ENCODE peak calls at places on chromosome 10, in eight cellular contexts. One of them, this sample, is unnamed.

GRCh38 chr10:92064506-92064905 is 140.9 kb downstream of the BTAF1 start:
- DNase-seq in OCI-LY7: no peak
- DNase-seq in hepatocyte: no peak
- DNase-seq in neural progenitor cell: no peak
- DNase-seq in MM.1S: no peak
- DNase-seq in SK-N-SH: no peak
- DNase-seq in HCT116: no peak
- DNase-seq in GM23338: no peak
- DNase-seq in this sample: no peak

GRCh38 chr10:131885391-131886165 is 15.2 kb upstream of the PPP2R2D start:
- DNase-seq in HCT116: no peak
- DNase-seq in neural progenitor cell: peak
- DNase-seq in MM.1S: peak
- DNase-seq in SK-N-SH: peak
- DNase-seq in OCI-LY7: peak
- DNase-seq in hepatocyte: peak
- DNase-seq in GM23338: peak
- DNase-seq in this sample: peak

GRCh38 chr10:47278152-47278473 is 21.9 kb upstream of the GDF10 start:
- DNase-seq in OCI-LY7: no peak
- DNase-seq in MM.1S: no peak
- DNase-seq in GM23338: no peak
- DNase-seq in SK-N-SH: no peak
- DNase-seq in neural progenitor cell: no peak
- DNase-seq in HCT116: no peak
- DNase-seq in hepatocyte: no peak
- DNase-seq in this sample: no peak

GRCh38 chr10:3723706-3724225 is 61.2 kb downstream of the KLF6 start:
- DNase-seq in MM.1S: no peak
- DNase-seq in GM23338: no peak
- DNase-seq in neural progenitor cell: no peak
- DNase-seq in OCI-LY7: no peak
- DNase-seq in HCT116: no peak
- DNase-seq in hepatocyte: no peak
- DNase-seq in SK-N-SH: no peak
- DNase-seq in this sample: no peak

GRCh38 chr10:68435803-68436202 is 28.7 kb upstream of the RUFY2 start:
- DNase-seq in HCT116: no peak
- DNase-seq in SK-N-SH: no peak
- DNase-seq in MM.1S: no peak
- DNase-seq in GM23338: no peak
- DNase-seq in hepatocyte: no peak
- DNase-seq in neural progenitor cell: no peak
- DNase-seq in OCI-LY7: no peak
- DNase-seq in this sample: no peak

GRCh38 chr10:98028168-98028770 is 2.2 kb downstream of the CRTAC1 start:
- DNase-seq in OCI-LY7: peak
- DNase-seq in HCT116: peak
- DNase-seq in MM.1S: peak
- DNase-seq in hepatocyte: peak
- DNase-seq in GM23338: peak
- DNase-seq in neural progenitor cell: peak
- DNase-seq in SK-N-SH: peak
- DNase-seq in this sample: peak

GRCh38 chr10:102714621-102715455 is at the start of gene SFXN2:
- DNase-seq in neural progenitor cell: peak
- DNase-seq in HCT116: no peak
- DNase-seq in SK-N-SH: no peak
- DNase-seq in GM23338: peak
- DNase-seq in MM.1S: peak
- DNase-seq in OCI-LY7: peak
- DNase-seq in hepatocyte: peak
- DNase-seq in this sample: peak

GRCh38 chr10:121236621-121237020 is 361.6 kb downstream of the FGFR2 start:
- DNase-seq in hepatocyte: no peak
- DNase-seq in OCI-LY7: no peak
- DNase-seq in GM23338: no peak
- DNase-seq in SK-N-SH: no peak
- DNase-seq in HCT116: peak
- DNase-seq in MM.1S: no peak
- DNase-seq in neural progenitor cell: no peak
- DNase-seq in this sample: no peak

GRCh38 chr10:48236199-48236621 is 38.3 kb downstream of the FRMPD2 start:
- DNase-seq in MM.1S: no peak
- DNase-seq in OCI-LY7: no peak
- DNase-seq in SK-N-SH: no peak
- DNase-seq in HCT116: no peak
- DNase-seq in neural progenitor cell: no peak
- DNase-seq in hepatocyte: no peak
- DNase-seq in GM23338: no peak
- DNase-seq in this sample: no peak

GRCh38 chr10:9075420-9075819 is 1020.9 kb downstream of the GATA3 start:
- DNase-seq in SK-N-SH: peak
- DNase-seq in MM.1S: no peak
- DNase-seq in neural progenitor cell: no peak
- DNase-seq in OCI-LY7: no peak
- DNase-seq in HCT116: no peak
- DNase-seq in hepatocyte: no peak
- DNase-seq in GM23338: no peak
- DNase-seq in this sample: peak

DNA sequence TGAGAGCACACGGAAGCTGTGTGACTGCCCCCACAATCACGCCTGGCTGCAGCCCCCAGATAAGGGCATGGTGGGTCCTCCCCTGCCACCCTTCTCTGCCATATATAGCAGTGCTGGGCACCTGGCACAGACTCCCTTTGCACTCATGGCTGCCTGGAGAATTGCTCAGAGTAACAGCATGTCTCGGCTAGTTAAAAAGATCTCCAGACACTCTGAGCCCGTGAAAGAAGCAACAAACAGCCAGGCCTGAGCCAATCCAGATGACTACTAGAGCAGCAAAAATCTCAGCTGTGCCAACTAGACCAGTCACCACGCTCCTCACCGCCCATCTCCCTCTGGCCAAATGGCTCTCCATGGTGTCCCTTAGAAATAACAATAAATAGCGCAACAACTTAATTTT is 71.3 kb downstream of the PARD3 start:
- DNase-seq in GM23338: no peak
- DNase-seq in HCT116: no peak
- DNase-seq in MM.1S: no peak
- DNase-seq in neural progenitor cell: no peak
- DNase-seq in OCI-LY7: no peak
- DNase-seq in hepatocyte: no peak
- DNase-seq in SK-N-SH: peak
- DNase-seq in this sample: no peak
- TF ChIP-seq EZH2phosphoT487 in GM23338: no peak
- TF ChIP-seq EZH2phosphoT487 in HCT116: no peak
- TF ChIP-seq EZH2phosphoT487 in MM.1S: no peak
- TF ChIP-seq EZH2phosphoT487 in neural progenitor cell: no peak
- TF ChIP-seq EZH2phosphoT487 in OCI-LY7: no peak
- TF ChIP-seq EZH2phosphoT487 in hepatocyte: no peak
- TF ChIP-seq EZH2phosphoT487 in SK-N-SH: no peak
- TF ChIP-seq EZH2phosphoT487 in this sample: no peak

GRCh38 chr10:35058686-35059085 is 31.5 kb downstream of the CUL2 start:
- DNase-seq in GM23338: no peak
- DNase-seq in MM.1S: no peak
- DNase-seq in neural progenitor cell: no peak
- DNase-seq in OCI-LY7: no peak
- DNase-seq in hepatocyte: no peak
- DNase-seq in SK-N-SH: no peak
- DNase-seq in HCT116: no peak
- DNase-seq in this sample: no peak
- H3K4me2 ChIP-seq in GM23338: peak
- H3K4me2 ChIP-seq in MM.1S: no peak
- H3K4me2 ChIP-seq in neural progenitor cell: no peak
- H3K4me2 ChIP-seq in OCI-LY7: no peak
- H3K4me2 ChIP-seq in hepatocyte: no peak
- H3K4me2 ChIP-seq in SK-N-SH: peak
- H3K4me2 ChIP-seq in HCT116: no peak
- H3K4me2 ChIP-seq in this sample: peak

DNA sequence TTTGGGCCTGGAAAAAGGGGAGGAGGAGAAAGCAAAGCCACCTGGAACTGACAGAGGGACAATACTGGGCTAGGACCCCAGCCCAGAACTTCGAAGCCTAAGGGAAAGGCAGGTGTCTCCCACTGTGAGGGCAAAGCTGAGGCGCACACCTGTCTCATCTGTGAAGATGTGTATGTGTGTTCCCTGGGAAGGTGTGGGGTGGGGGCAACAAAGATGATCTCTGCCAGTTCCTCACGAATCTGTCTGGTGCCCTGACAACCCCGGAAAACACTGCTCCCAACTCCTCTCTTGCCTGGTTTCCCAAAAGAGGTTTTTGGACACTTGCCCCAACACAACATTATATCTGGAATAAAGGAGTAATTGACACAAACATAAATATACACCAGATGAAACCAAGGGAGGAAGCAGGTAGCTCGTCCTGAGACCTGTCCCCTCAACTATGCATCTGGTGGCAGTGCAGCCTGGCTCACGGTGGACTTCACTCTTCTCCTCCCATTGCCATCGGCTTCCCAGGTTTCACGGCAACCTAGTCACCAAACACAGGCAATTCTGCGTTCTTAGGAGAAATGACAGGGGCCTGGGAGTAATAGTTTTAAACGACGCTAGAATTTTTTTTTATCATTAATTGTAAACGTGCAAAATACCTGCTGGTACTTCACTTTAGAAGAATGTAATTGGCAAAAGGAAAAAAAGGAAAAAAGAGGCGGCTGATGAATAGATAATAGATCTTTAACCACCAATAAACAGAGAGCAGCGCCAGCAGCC is 1.7 kb upstream of the EMX2 start:
- DNase-seq in hepatocyte: no peak
- DNase-seq in MM.1S: no peak
- DNase-seq in HCT116: no peak
- DNase-seq in GM23338: no peak
- DNase-seq in neural progenitor cell: no peak
- DNase-seq in SK-N-SH: no peak
- DNase-seq in OCI-LY7: no peak
- DNase-seq in this sample: no peak
- TF ChIP-seq CTCF in hepatocyte: no peak
- TF ChIP-seq CTCF in MM.1S: no peak
- TF ChIP-seq CTCF in HCT116: no peak
- TF ChIP-seq CTCF in GM23338: no peak
- TF ChIP-seq CTCF in neural progenitor cell: no peak
- TF ChIP-seq CTCF in SK-N-SH: no peak
- TF ChIP-seq CTCF in OCI-LY7: no peak
- TF ChIP-seq CTCF in this sample: no peak

GRCh38 chr10:2387672-2388071 is 650.3 kb upstream of the ADARB2 start:
- DNase-seq in HCT116: no peak
- DNase-seq in SK-N-SH: no peak
- DNase-seq in neural progenitor cell: no peak
- DNase-seq in hepatocyte: no peak
- DNase-seq in GM23338: no peak
- DNase-seq in MM.1S: no peak
- DNase-seq in OCI-LY7: no peak
- DNase-seq in this sample: no peak
- TF ChIP-seq EZH2phosphoT487 in HCT116: no peak
- TF ChIP-seq EZH2phosphoT487 in SK-N-SH: no peak
- TF ChIP-seq EZH2phosphoT487 in neural progenitor cell: no peak
- TF ChIP-seq EZH2phosphoT487 in hepatocyte: no peak
- TF ChIP-seq EZH2phosphoT487 in GM23338: no peak
- TF ChIP-seq EZH2phosphoT487 in MM.1S: no peak
- TF ChIP-seq EZH2phosphoT487 in OCI-LY7: no peak
- TF ChIP-seq EZH2phosphoT487 in this sample: no peak

GRCh38 chr10:96138102-96138501 is 8.0 kb downstream of the ZNF518A start:
- DNase-seq in neural progenitor cell: peak
- DNase-seq in hepatocyte: no peak
- DNase-seq in OCI-LY7: no peak
- DNase-seq in HCT116: no peak
- DNase-seq in MM.1S: no peak
- DNase-seq in GM23338: no peak
- DNase-seq in SK-N-SH: no peak
- DNase-seq in this sample: no peak
- H3K4me2 ChIP-seq in neural progenitor cell: peak
- H3K4me2 ChIP-seq in hepatocyte: no peak
- H3K4me2 ChIP-seq in OCI-LY7: no peak
- H3K4me2 ChIP-seq in HCT116: no peak
- H3K4me2 ChIP-seq in MM.1S: no peak
- H3K4me2 ChIP-seq in GM23338: no peak
- H3K4me2 ChIP-seq in SK-N-SH: no peak
- H3K4me2 ChIP-seq in this sample: no peak

GRCh38 chr10:14093735-14094484 is 236.8 kb downstream of the FRMD4A start:
- DNase-seq in OCI-LY7: no peak
- DNase-seq in MM.1S: no peak
- DNase-seq in GM23338: peak
- DNase-seq in HCT116: no peak
- DNase-seq in SK-N-SH: peak
- DNase-seq in neural progenitor cell: peak
- DNase-seq in hepatocyte: peak
- DNase-seq in this sample: peak
- TF ChIP-seq CTCF in OCI-LY7: peak
- TF ChIP-seq CTCF in MM.1S: no peak
- TF ChIP-seq CTCF in GM23338: peak
- TF ChIP-seq CTCF in HCT116: peak
- TF ChIP-seq CTCF in SK-N-SH: peak
- TF ChIP-seq CTCF in neural progenitor cell: peak
- TF ChIP-seq CTCF in hepatocyte: peak
- TF ChIP-seq CTCF in this sample: peak

GRCh38 chr10:50216894-50217293 is 34.4 kb downstream of the ASAH2 start:
- DNase-seq in OCI-LY7: no peak
- DNase-seq in MM.1S: no peak
- DNase-seq in SK-N-SH: no peak
- DNase-seq in HCT116: no peak
- DNase-seq in GM23338: peak
- DNase-seq in hepatocyte: no peak
- DNase-seq in neural progenitor cell: peak
- DNase-seq in this sample: peak
- TF ChIP-seq EZH2phosphoT487 in OCI-LY7: no peak
- TF ChIP-seq EZH2phosphoT487 in MM.1S: no peak
- TF ChIP-seq EZH2phosphoT487 in SK-N-SH: no peak
- TF ChIP-seq EZH2phosphoT487 in HCT116: no peak
- TF ChIP-seq EZH2phosphoT487 in GM23338: no peak
- TF ChIP-seq EZH2phosphoT487 in hepatocyte: no peak
- TF ChIP-seq EZH2phosphoT487 in neural progenitor cell: no peak
- TF ChIP-seq EZH2phosphoT487 in this sample: no peak

GRCh38 chr10:34811968-34812514 is 3.1 kb downstream of the PARD3 start:
- DNase-seq in OCI-LY7: no peak
- DNase-seq in HCT116: no peak
- DNase-seq in neural progenitor cell: no peak
- DNase-seq in hepatocyte: no peak
- DNase-seq in SK-N-SH: no peak
- DNase-seq in MM.1S: no peak
- DNase-seq in GM23338: no peak
- DNase-seq in this sample: no peak
- H3K4me2 ChIP-seq in OCI-LY7: no peak
- H3K4me2 ChIP-seq in HCT116: no peak
- H3K4me2 ChIP-seq in neural progenitor cell: no peak
- H3K4me2 ChIP-seq in hepatocyte: no peak
- H3K4me2 ChIP-seq in SK-N-SH: no peak
- H3K4me2 ChIP-seq in MM.1S: no peak
- H3K4me2 ChIP-seq in GM23338: no peak
- H3K4me2 ChIP-seq in this sample: peak

GRCh38 chr10:70671619-70672164 is 614 bp upstream of the ADAMTS14 start:
- DNase-seq in OCI-LY7: no peak
- DNase-seq in neural progenitor cell: no peak
- DNase-seq in SK-N-SH: no peak
- DNase-seq in HCT116: no peak
- DNase-seq in MM.1S: no peak
- DNase-seq in hepatocyte: no peak
- DNase-seq in GM23338: no peak
- DNase-seq in this sample: no peak
- TF ChIP-seq CTCF in OCI-LY7: no peak
- TF ChIP-seq CTCF in neural progenitor cell: no peak
- TF ChIP-seq CTCF in SK-N-SH: no peak
- TF ChIP-seq CTCF in HCT116: no peak
- TF ChIP-seq CTCF in MM.1S: no peak
- TF ChIP-seq CTCF in hepatocyte: peak
- TF ChIP-seq CTCF in GM23338: peak
- TF ChIP-seq CTCF in this sample: peak

This sample was measured in PC-3.